ENCODE peak calls at places on chromosomes 11 and 22, in seven cellular contexts. I is cardiac muscle cell; N is GM12878; S is IMR-90; G is effector memory CD4-positive, alpha-beta T cell; Q is aorta; T is kidney. R is an unnamed sample. For H3K4me1, the result is how much of the 10 kb centered on the place peaks cover.

GRCh38 chr11:112580864-112581263 is 320.2 kb upstream of the PLET1 start:
- DNase-seq in Q (no peak), I (no peak), T (no peak), N (no peak), S (no peak), G (no peak), R (no peak)

GRCh38 chr11:17658211-17658610 is 61.2 kb upstream of the MYOD1 start:
- DNase-seq in S (no peak), I (no peak), N (no peak), T (no peak), Q (no peak), G (no peak), R (no peak)

GRCh38 chr11:36010010-36010740 is 66.3 kb downstream of the LDLRAD3 start:
- DNase-seq in Q (no peak), T (no peak), N (no peak), I (peak), G (no peak), S (peak), R (no peak)

GRCh38 chr22:23117890-23118646 is 23.7 kb downstream of the RSPH14 start:
- DNase-seq in I (no peak), S (no peak), G (no peak), T (no peak), Q (no peak), N (no peak), R (no peak)

GRCh38 chr22:37529652-37530345 is 10.6 kb upstream of the CARD10 start:
- DNase-seq in G (no peak), T (peak), Q (no peak), S (no peak), N (peak), I (no peak), R (no peak)

GRCh38 chr22:35318346-35319215 is 18.9 kb downstream of the TOM1 start:
- DNase-seq in Q (peak), I (no peak), T (no peak), S (no peak), G (no peak), N (no peak), R (no peak)

GRCh38 chr11:57787920-57788716 is 26.5 kb downstream of the CTNND1 start:
- DNase-seq in N (peak), S (no peak), I (peak), T (no peak), Q (peak), G (no peak), R (no peak)

GRCh38 chr11:117223741-117224685 is 7.9 kb downstream of the PCSK7 start:
- DNase-seq in I (no peak), N (no peak), S (no peak), G (no peak), T (peak), Q (no peak), R (no peak)

GRCh38 chr11:104306862-104307474 is 143.0 kb upstream of the PDGFD start:
- DNase-seq in N (no peak), G (no peak), I (no peak), S (no peak), Q (no peak), T (no peak), R (no peak)

GRCh38 chr22:42360348-42360747 is 71.9 kb downstream of the NFAM1 start:
- DNase-seq in I (no peak), T (no peak), N (no peak), Q (no peak), S (no peak), G (no peak), R (no peak)

GRCh38 chr11:72421351-72421750 is 13.0 kb downstream of the CLPB start:
- DNase-seq in T (no peak), G (no peak), N (no peak), S (peak), Q (no peak), I (no peak), R (no peak)

GRCh38 chr11:30106782-30107181 is 90.0 kb upstream of the KCNA4 start:
- DNase-seq in G (no peak), Q (no peak), S (no peak), I (no peak), T (no peak), N (no peak), R (no peak)

GRCh38 chr22:29346659-29347058 is 31.2 kb upstream of the RASL10A start:
- DNase-seq in S (no peak), T (no peak), N (no peak), I (no peak), G (no peak), Q (peak), R (no peak)

GRCh38 chr11:120210651-120211521 is at the start of gene OAF:
- DNase-seq in I (peak), G (peak), Q (peak), N (no peak), S (peak), T (peak), R (peak)

GRCh38 chr22:43183496-43184263 is 3.3 kb downstream of the TTLL12 start:
- DNase-seq in I (peak), S (peak), G (no peak), T (peak), Q (peak), N (no peak), R (no peak)

GRCh38 chr22:24357547-24357946 is 69.9 kb upstream of the ADORA2A start:
- DNase-seq in S (peak), N (no peak), Q (no peak), G (no peak), T (no peak), I (no peak), R (no peak)

GRCh38 chr11:120310875-120311274 is 14.2 kb upstream of the TLCD5 start:
- DNase-seq in G (no peak), T (no peak), N (no peak), S (no peak), I (no peak), Q (no peak), R (no peak)

GRCh38 chr22:34800265-34800664 is 265.7 kb upstream of the ISX start:
- DNase-seq in I (no peak), Q (no peak), G (no peak), N (no peak), T (peak), S (no peak), R (no peak)

GRCh38 chr11:62012451-62013265 is 45.2 kb upstream of the FTH1 start:
- DNase-seq in G (no peak), T (peak), N (no peak), S (peak), I (peak), Q (peak), R (no peak)

GRCh38 chr11:66237867-66238266 is 30.6 kb upstream of the RAB1B start:
- DNase-seq in Q (no peak), S (no peak), G (no peak), N (no peak), T (no peak), I (no peak), R (no peak)

GRCh38 chr11:63564056-63564784 is 1.0 kb upstream of the PLAAT2 start:
- DNase-seq in I (no peak), Q (no peak), G (no peak), S (no peak), N (peak), T (peak), R (no peak)

GRCh38 chr11:117097567-117098268 is 510 bp downstream of the SIK3 start:
- DNase-seq in I (no peak), G (no peak), T (peak), S (no peak), N (no peak), Q (peak), R (peak)

GRCh38 chr11:35478411-35479139 is 46.8 kb downstream of the PAMR1 start:
- DNase-seq in S (no peak), G (no peak), T (no peak), N (no peak), Q (no peak), I (peak), R (no peak)

GRCh38 chr11:74647404-74647803 is 55.0 kb downstream of the POLD3 start:
- DNase-seq in Q (no peak), N (no peak), T (no peak), G (no peak), I (peak), S (peak), R (no peak)

GRCh38 chr11:62614275-62614674 is 1.2 kb downstream of the ROM1 start:
- DNase-seq in N (no peak), S (no peak), G (no peak), I (no peak), T (peak), Q (no peak), R (no peak)

GRCh38 chr22:23110190-23110921 is 31.4 kb downstream of the RSPH14 start:
- DNase-seq in T (no peak), S (no peak), G (no peak), I (no peak), Q (no peak), N (no peak), R (no peak)

GRCh38 chr11:112961146-112961668 is at the start of gene NCAM1:
- DNase-seq in S (peak), T (peak), N (no peak), Q (peak), I (peak), G (no peak), R (no peak)

GRCh38 chr11:35968386-35969088 is 24.7 kb downstream of the LDLRAD3 start:
- DNase-seq in I (no peak), S (peak), Q (no peak), G (no peak), N (no peak), T (no peak), R (no peak)

GRCh38 chr22:18999416-18999815 is 63.3 kb upstream of the PRODH start:
- DNase-seq in I (no peak), S (no peak), N (no peak), G (no peak), T (no peak), Q (no peak), R (no peak)

GRCh38 chr11:85759915-85760314 is 51.0 kb downstream of the SYTL2 start:
- DNase-seq in G (no peak), N (no peak), S (peak), T (no peak), I (peak), Q (no peak), R (no peak)

GRCh38 chr11:126162286-126163030 is 49.0 kb downstream of the RPUSD4 start:
- DNase-seq in S (peak), T (no peak), G (no peak), N (no peak), Q (no peak), I (no peak), R (no peak)

GRCh38 chr11:44157019-44157418 is 61.5 kb downstream of the EXT2 start:
- DNase-seq in Q (no peak), S (no peak), G (no peak), N (no peak), I (no peak), T (no peak), R (no peak)

GRCh38 chr22:21940521-21940920 is 12.1 kb downstream of the PPM1F start:
- DNase-seq in G (no peak), S (no peak), Q (peak), T (no peak), N (no peak), I (no peak), R (no peak)

GRCh38 chr11:122197055-122197987 is 81.3 kb upstream of the BLID start:
- DNase-seq in S (peak), N (no peak), I (peak), T (no peak), Q (peak), G (no peak), R (no peak)

GRCh38 chr11:46719048-46719542 is at the start of gene F2:
- DNase-seq in N (no peak), T (no peak), G (no peak), I (no peak), Q (no peak), S (no peak), R (no peak)

GRCh38 chr11:7630002-7630401 is 43.3 kb downstream of the CYB5R2 start:
- DNase-seq in I (no peak), S (no peak), G (no peak), N (no peak), Q (peak), T (no peak), R (no peak)

GRCh38 chr11:74932169-74932568 is 16.7 kb downstream of the XRRA1 start:
- DNase-seq in N (no peak), I (peak), Q (no peak), G (no peak), T (no peak), S (peak), R (no peak)

GRCh38 chr11:116513894-116514293 is 258.9 kb downstream of the BUD13 start:
- DNase-seq in I (peak), N (no peak), G (no peak), S (peak), Q (peak), T (no peak), R (no peak)

GRCh38 chr22:22855617-22856308 is 31.9 kb upstream of the IGLL5 start:
- DNase-seq in I (peak), G (no peak), Q (no peak), S (no peak), N (no peak), T (no peak), R (peak)

GRCh38 chr11:69314555-69314954 is 20.6 kb downstream of the MYEOV start:
- DNase-seq in I (no peak), N (no peak), G (no peak), Q (no peak), T (no peak), S (no peak), R (no peak)
- H3K4me1 ChIP-seq in I (under half), N (under half), G (under half), Q (under half), T (under half), S (under half), R (under half)

GRCh38 chr22:40602231-40602630 is 34.3 kb downstream of the MRTFA start:
- DNase-seq in G (no peak), S (no peak), Q (no peak), I (peak), T (no peak), N (no peak), R (no peak)
- H3K27ac ChIP-seq in G (no peak), S (no peak), Q (no peak), I (no peak), T (no peak), N (no peak), R (no peak)

GRCh38 chr11:13298765-13299164 is 21.2 kb downstream of the BMAL1 start:
- DNase-seq in Q (no peak), G (no peak), T (no peak), S (no peak), N (no peak), I (no peak), R (no peak)
- H3K4me1 ChIP-seq in Q (under half), G (under half), T (under half), S (under half), N (under half), I (under half), R (half or more)

GRCh38 chr11:67667490-67668190 is 6.8 kb downstream of the ALDH3B2 start:
- DNase-seq in N (no peak), Q (no peak), T (peak), S (no peak), I (no peak), G (no peak), R (no peak)
- H3K27ac ChIP-seq in N (no peak), Q (no peak), T (no peak), S (no peak), I (no peak), G (no peak), R (no peak)

DNA sequence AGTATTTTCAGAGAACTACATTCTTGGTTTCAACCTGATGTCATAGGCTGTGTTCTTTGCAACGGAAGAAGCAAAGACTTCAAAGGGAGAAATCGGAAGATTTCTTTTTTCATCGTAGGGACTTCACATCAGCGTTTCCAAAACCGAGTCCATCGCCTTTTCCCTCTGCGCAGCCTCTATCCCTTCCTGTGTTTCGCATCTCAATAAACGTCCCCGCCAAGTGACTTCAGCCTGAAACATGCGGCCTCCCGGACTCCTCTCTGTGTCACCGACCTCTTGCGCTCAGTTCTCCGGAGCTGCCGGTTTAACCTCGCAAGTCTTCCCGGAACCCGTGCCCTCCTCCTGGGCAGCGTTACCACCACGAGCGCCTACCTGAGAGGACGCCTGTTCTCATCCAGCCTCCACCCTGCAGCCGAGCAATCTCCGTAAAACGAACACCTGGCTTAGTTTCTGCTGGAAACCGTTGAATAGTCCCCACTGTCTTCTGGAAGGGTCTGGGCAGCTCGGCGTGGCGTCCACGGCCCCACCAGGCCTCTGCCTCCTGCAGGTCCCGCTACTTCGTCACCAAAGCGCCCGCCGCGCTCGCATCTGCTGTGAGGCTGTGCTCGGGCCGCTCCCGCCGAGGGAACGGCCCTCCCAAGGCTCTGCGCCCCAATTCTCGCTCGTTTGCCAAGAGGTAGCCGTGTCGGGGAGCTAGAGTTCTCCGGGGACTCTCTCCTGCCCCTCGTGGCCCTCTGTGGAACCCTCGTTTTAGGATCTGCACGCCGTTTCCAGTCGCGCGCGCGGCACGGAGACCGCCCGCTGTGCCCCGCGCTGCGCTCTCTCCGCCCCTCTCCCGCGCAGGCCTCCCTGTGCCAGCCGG is at the start of gene GLB1L3:
- DNase-seq in G (peak), Q (no peak), S (no peak), I (no peak), T (no peak), N (no peak), R (peak)
- H3K4me1 ChIP-seq in G (under half), Q (under half), S (under half), I (under half), T (under half), N (under half), R (under half)

GRCh38 chr11:20260307-20260706 is 100.0 kb upstream of the DBX1 start:
- DNase-seq in N (no peak), T (no peak), G (no peak), S (no peak), I (no peak), Q (no peak), R (no peak)
- H3K27ac ChIP-seq in N (no peak), T (no peak), G (no peak), S (no peak), I (no peak), Q (no peak), R (no peak)

GRCh38 chr11:8766043-8766992 is 83.7 kb downstream of the RPL27A start:
- DNase-seq in Q (no peak), I (no peak), T (no peak), N (no peak), G (no peak), S (peak), R (no peak)

GRCh38 chr11:8766993-8767374 is 84.4 kb downstream of the RPL27A start:
- DNase-seq in S (no peak), N (no peak), T (no peak), Q (no peak), I (no peak), G (no peak), R (no peak)

GRCh38 chr11:8763070-8763469 is 80.5 kb downstream of the RPL27A start:
- DNase-seq in T (no peak), Q (no peak), I (no peak), S (no peak), G (no peak), N (no peak), R (no peak)

GRCh38 chr11:8767466-8768142 is 85.0 kb downstream of the RPL27A start:
- DNase-seq in Q (no peak), T (no peak), S (no peak), G (no peak), N (no peak), I (no peak), R (no peak)

DNA sequence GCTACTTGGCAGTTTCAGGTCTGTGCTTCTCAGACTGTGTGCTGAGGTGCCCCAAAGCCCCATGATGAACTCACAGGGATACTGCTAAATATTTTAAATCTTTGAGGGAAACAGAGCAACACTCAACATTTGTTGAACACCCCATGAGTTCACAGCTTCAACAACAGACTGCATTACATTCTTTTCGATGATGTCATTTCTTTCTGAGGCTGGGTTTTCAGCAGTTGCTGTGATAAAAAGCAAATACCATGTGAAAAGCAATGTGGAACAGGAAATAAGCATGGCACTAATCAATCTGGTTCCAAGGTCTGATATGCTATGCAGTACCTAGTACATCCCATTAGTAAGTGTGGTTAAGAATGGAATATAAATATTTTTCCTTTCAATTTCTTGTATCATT is 82.7 kb downstream of the RPL27A start:
- DNase-seq in S (peak), G (no peak), Q (no peak), T (no peak), N (no peak), I (peak), R (no peak)
- H3K4me1 ChIP-seq in S (under half), G (under half), Q (under half), T (under half), N (under half), I (under half), R (under half)

GRCh38 chr11:12077535-12078280 is 32.7 kb upstream of the MICAL2 start:
- DNase-seq in G (no peak), I (no peak), Q (no peak), N (no peak), S (peak), T (no peak), R (no peak)
- H3K27ac ChIP-seq in G (no peak), I (no peak), Q (peak), N (no peak), S (peak), T (no peak), R (no peak)

GRCh38 chr22:31980628-31981027 is 36.3 kb downstream of the YWHAH start:
- DNase-seq in G (no peak), S (no peak), Q (no peak), N (no peak), T (no peak), I (no peak), R (no peak)

GRCh38 chr22:31973739-31974138 is 29.4 kb downstream of the YWHAH start:
- DNase-seq in Q (no peak), S (no peak), T (no peak), N (no peak), I (no peak), G (no peak), R (no peak)

GRCh38 chr22:31972180-31972579 is 27.8 kb downstream of the YWHAH start:
- DNase-seq in N (no peak), Q (no peak), S (no peak), G (no peak), T (no peak), I (no peak), R (no peak)

GRCh38 chr22:31977939-31978338 is 33.6 kb downstream of the YWHAH start:
- DNase-seq in Q (no peak), N (no peak), G (no peak), T (no peak), S (no peak), I (no peak), R (no peak)

DNA sequence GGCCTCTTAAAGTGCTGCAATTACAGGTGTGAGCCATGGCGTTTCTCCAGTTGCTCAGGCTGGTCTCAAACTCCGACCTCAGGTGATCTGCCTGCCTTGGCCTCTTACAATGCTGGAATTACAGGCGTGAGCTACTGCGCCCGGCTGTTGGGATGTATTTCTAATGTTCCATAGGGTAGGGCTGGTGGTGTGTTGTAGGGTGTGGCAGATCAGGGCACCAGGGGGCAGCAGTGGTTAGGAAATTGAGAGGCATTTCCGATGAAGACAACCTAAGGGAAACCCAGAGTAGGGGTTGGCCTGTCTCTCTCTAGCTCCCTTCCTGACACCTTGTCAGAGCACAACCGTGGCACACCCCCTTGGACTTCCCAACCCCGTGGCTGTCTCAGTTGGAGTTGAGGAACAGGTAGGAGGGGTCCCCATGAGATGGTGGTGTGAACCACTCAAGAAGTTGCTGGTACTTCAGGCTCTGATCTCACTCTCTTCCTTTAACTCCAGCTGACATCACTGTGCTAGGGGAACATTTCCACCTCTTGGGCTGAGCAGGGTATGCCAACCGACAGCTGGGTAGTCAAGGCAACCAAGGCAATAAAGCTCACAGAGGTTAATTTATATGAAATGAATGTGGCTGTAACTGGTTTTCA is 32.9 kb downstream of the YWHAH start:
- DNase-seq in I (peak), G (peak), T (peak), S (peak), N (peak), Q (peak), R (peak)
- H3K4me1 ChIP-seq in I (under half), G (under half), T (under half), S (under half), N (under half), Q (under half), R (under half)

R was measured in CD8-positive, alpha-beta memory T cell.